ENCODE peak calls at places on chromosomes 12 and 14, in six cellular contexts. N is transverse colon, O is Peyer's patch, C is neural progenitor cell, Z is fibroblast of pulmonary artery, P is kidney epithelial cell. S is an unnamed sample.

GRCh38 chr14:20512139-20512905 is 7.0 kb downstream of the RNASE10 start:
- DNase-seq in N (no peak), O (no peak), C (no peak), Z (peak; percentile 52), P (no peak), S (no peak)

GRCh38 chr12:96882862-96883261 is 24.2 kb upstream of the NEDD1 start:
- DNase-seq in N (no peak), O (no peak), C (no peak), Z (peak; percentile 73), P (no peak), S (no peak)

GRCh38 chr12:31578632-31579031 is 12.3 kb downstream of the DENND5B start:
- DNase-seq in N (no peak), O (no peak), C (no peak), Z (peak; percentile 32), P (no peak), S (no peak)

GRCh38 chr12:98736352-98737326 is 91.5 kb downstream of the APAF1 start:
- DNase-seq in N (no peak), O (no peak), C (peak; percentile 50), Z (no peak), P (no peak), S (no peak)

GRCh38 chr12:40336573-40337199 is 111.9 kb downstream of the LRRK2 start:
- DNase-seq in N (no peak), O (no peak), C (no peak), Z (peak; percentile 31), P (no peak), S (no peak)

GRCh38 chr14:101113835-101114725 is 210.6 kb upstream of the RTL1 start:
- DNase-seq in N (no peak), O (peak; percentile 10), C (no peak), Z (no peak), P (no peak), S (no peak)

GRCh38 chr14:104515059-104515810 is 64.3 kb upstream of the C14orf180 start:
- DNase-seq in N (no peak), O (no peak), C (no peak), Z (no peak), P (no peak), S (no peak)

GRCh38 chr14:74474376-74474775 is 18.7 kb downstream of the NPC2 start:
- DNase-seq in N (no peak), O (no peak), C (no peak), Z (no peak), P (no peak), S (no peak)

GRCh38 chr12:63967781-63968180 is 123.3 kb downstream of the SRGAP1 start:
- DNase-seq in N (no peak), O (no peak), C (no peak), Z (no peak), P (no peak), S (no peak)

GRCh38 chr12:12007001-12007712 is 63.6 kb upstream of the BCL2L14 start:
- DNase-seq in N (no peak), O (no peak), C (no peak), Z (no peak), P (no peak), S (no peak)

GRCh38 chr14:87940382-87940781 is 52.6 kb downstream of the GALC start:
- DNase-seq in N (no peak), O (no peak), C (no peak), Z (no peak), P (no peak), S (no peak)

GRCh38 chr12:1741154-1741949 is 50.5 kb downstream of the ADIPOR2 start:
- DNase-seq in N (no peak), O (no peak), C (no peak), Z (no peak), P (no peak), S (no peak)

GRCh38 chr14:52877628-52878027 is 73.2 kb downstream of the FERMT2 start:
- DNase-seq in N (no peak), O (no peak), C (no peak), Z (peak; percentile 76), P (no peak), S (no peak)

GRCh38 chr12:96434107-96434506 is 33.9 kb upstream of the CDK17 start:
- DNase-seq in N (peak; percentile 51), O (peak; percentile 87), C (no peak), Z (peak; percentile 63), P (no peak), S (no peak)

GRCh38 chr14:61178226-61179060 is 102.7 kb downstream of the TMEM30B start:
- DNase-seq in N (no peak), O (no peak), C (no peak), Z (peak; percentile 95), P (peak; percentile 94), S (peak; percentile 99)

GRCh38 chr14:37081220-37081619 is 91.2 kb downstream of the SLC25A21 start:
- DNase-seq in N (no peak), O (no peak), C (no peak), Z (no peak), P (peak; percentile 69), S (peak; percentile 75)

GRCh38 chr12:4567073-4567881 is 5.3 kb downstream of the DYRK4 start:
- DNase-seq in N (no peak), O (no peak), C (no peak), Z (no peak), P (no peak), S (no peak)

GRCh38 chr14:55705651-55706340 is 125.8 kb downstream of the KTN1 start:
- DNase-seq in N (no peak), O (no peak), C (no peak), Z (no peak), P (no peak), S (no peak)

GRCh38 chr12:2057041-2057792 is 4.4 kb downstream of the CACNA1C start:
- DNase-seq in N (peak; percentile 70), O (peak; percentile 78), C (peak; percentile 93), Z (peak; percentile 66), P (no peak), S (no peak)

GRCh38 chr14:94317259-94317658 is 5.9 kb downstream of the SERPINA6 start:
- DNase-seq in N (peak; percentile 69), O (peak; percentile 65), C (peak; percentile 18), Z (peak; percentile 52), P (no peak), S (peak; percentile 52)

GRCh38 chr12:88247241-88247643 is 105.1 kb downstream of the TMTC3 start:
- DNase-seq in N (no peak), O (no peak), C (no peak), Z (peak; percentile 75), P (peak; percentile 37), S (no peak)

GRCh38 chr12:88245905-88246304 is 103.8 kb downstream of the TMTC3 start:
- DNase-seq in N (no peak), O (no peak), C (no peak), Z (no peak), P (no peak), S (no peak)

GRCh38 chr12:88242939-88243338 is 100.8 kb downstream of the TMTC3 start:
- DNase-seq in N (no peak), O (no peak), C (no peak), Z (no peak), P (no peak), S (no peak)

GRCh38 chr12:88242161-88242925 is 100.2 kb downstream of the TMTC3 start:
- DNase-seq in N (no peak), O (no peak), C (no peak), Z (peak; percentile 96), P (peak; percentile 92), S (peak; percentile 95)

DNA sequence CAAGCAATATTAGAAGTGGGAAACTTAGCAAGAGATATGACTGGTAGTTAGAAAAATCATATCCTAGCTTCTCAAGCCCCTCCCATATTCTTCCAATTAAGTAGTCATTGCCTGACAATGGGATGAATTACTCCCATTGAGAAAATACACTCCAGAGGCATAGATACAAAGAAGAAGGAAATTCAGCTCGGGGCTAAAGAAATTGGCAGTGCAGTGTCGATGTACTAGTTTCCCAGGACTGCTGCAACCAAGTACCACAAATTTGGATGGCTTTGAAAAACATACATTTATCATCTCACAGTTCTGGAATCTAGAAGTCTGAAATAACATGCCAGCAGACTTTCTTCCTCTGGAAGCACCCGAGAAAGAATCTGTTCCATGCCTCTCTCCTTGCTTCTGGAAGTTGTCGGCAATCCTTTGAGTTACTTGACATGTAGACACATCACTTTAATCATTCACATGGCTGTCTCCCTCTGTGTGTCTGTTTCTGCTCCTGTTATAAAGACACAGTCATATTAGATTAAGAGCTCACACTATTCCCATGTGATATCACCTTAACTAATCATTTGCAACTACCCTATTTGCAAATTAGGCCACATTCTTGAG is 101.9 kb downstream of the TMTC3 start:
- DNase-seq in N (no peak), O (no peak), C (no peak), Z (no peak), P (no peak), S (no peak)
- TF ChIP-seq CTCF in N (no peak), O (no peak), C (no peak), Z (no peak), P (no peak), S (no peak)

GRCh38 chr12:10719482-10719881 is 3.6 kb downstream of the YBX3 start:
- DNase-seq in N (no peak), O (no peak), C (no peak), Z (no peak), P (no peak), S (no peak)
- H3K4me3 ChIP-seq in N (peak overlapping the region; percentile 96), O (no peak overlapping the region), C (no peak overlapping the region), Z (peak overlapping the region; percentile 92), P (no peak overlapping the region), S (peak overlapping the region; percentile 92)

GRCh38 chr12:51949342-51950030 is 2.0 kb upstream of the ACVR1B start:
- DNase-seq in N (no peak), O (no peak), C (no peak), Z (no peak), P (no peak), S (no peak)
- TF ChIP-seq CTCF in N (no peak), O (no peak), C (no peak), Z (no peak), P (no peak), S (no peak)

GRCh38 chr12:124514145-124514995 is 53.0 kb downstream of the NCOR2 start:
- DNase-seq in N (no peak), O (no peak), C (no peak), Z (no peak), P (no peak), S (no peak)

GRCh38 chr12:124512667-124513296 is 54.6 kb downstream of the NCOR2 start:
- DNase-seq in N (peak; percentile 86), O (peak; percentile 90), C (peak; percentile 97), Z (peak; percentile 98), P (peak; percentile 86), S (peak; percentile 65)

GRCh38 chr12:124514996-124515932 is 52.1 kb downstream of the NCOR2 start:
- DNase-seq in N (no peak), O (no peak), C (no peak), Z (no peak), P (no peak), S (no peak)

GRCh38 chr12:124511259-124511985 is 56.0 kb downstream of the NCOR2 start:
- DNase-seq in N (no peak), O (no peak), C (no peak), Z (no peak), P (no peak), S (no peak)

GRCh38 chr12:124513297-124513867 is 54.0 kb downstream of the NCOR2 start:
- DNase-seq in N (no peak), O (no peak), C (peak; percentile 52), Z (no peak), P (no peak), S (no peak)
- H3K4me3 ChIP-seq in N (no peak overlapping the region), O (no peak overlapping the region), C (no peak overlapping the region), Z (no peak overlapping the region), P (no peak overlapping the region), S (peak overlapping the region; percentile 0)